ENCODE peak calls at places on chromosomes 13 and 19, in four cellular contexts. V is GM23338, H is lung, N is tibial nerve. A is an unnamed sample. For H3K4me1, the result is how much of the 10 kb centered on the place peaks cover.

GRCh38 chr13:29884671-29885424 is 34.4 kb upstream of the UBL3 start:
- DNase-seq in V (peak), H (no peak), N (no peak), A (no peak)

GRCh38 chr13:33707449-33707848 is 110.5 kb upstream of the RFC3 start:
- DNase-seq in H (no peak), V (no peak), N (no peak), A (no peak)

GRCh38 chr19:18520848-18521691 is 800 bp downstream of the ELL start:
- DNase-seq in V (peak), N (peak), H (peak), A (no peak)

GRCh38 chr13:25217023-25217909 is 45.2 kb upstream of the AMER2 start:
- DNase-seq in N (no peak), V (no peak), H (no peak), A (no peak)

GRCh38 chr19:6108721-6109633 is 1.3 kb downstream of the RFX2 start:
- DNase-seq in N (peak), H (peak), V (peak), A (peak)

GRCh38 chr13:111513766-111514611 is 193.5 kb downstream of the TEX29 start:
- DNase-seq in N (no peak), H (no peak), V (no peak), A (no peak)

GRCh38 chr19:46221981-46222610 is 7.4 kb upstream of the IGFL1 start:
- DNase-seq in N (no peak), V (peak), H (peak), A (no peak)

GRCh38 chr19:5960005-5961001 is 17.6 kb downstream of the RANBP3 start:
- DNase-seq in N (no peak), V (no peak), H (no peak), A (no peak)

GRCh38 chr13:27481766-27482165 is 31.4 kb upstream of the MTIF3 start:
- DNase-seq in H (peak), N (no peak), V (peak), A (no peak)

GRCh38 chr13:98802999-98803666 is 50.7 kb upstream of the SLC15A1 start:
- DNase-seq in N (no peak), V (no peak), H (peak), A (no peak)

GRCh38 chr13:25652764-25653163 is 281.0 kb downstream of the ATP8A2 start:
- DNase-seq in H (no peak), N (no peak), V (peak), A (no peak)

GRCh38 chr13:93727301-93728141 is 500.9 kb downstream of the GPC6 start:
- DNase-seq in H (no peak), N (no peak), V (no peak), A (no peak)

GRCh38 chr13:21232196-21232595 is 55.7 kb downstream of the MRPL57 start:
- DNase-seq in V (peak), N (peak), H (peak), A (no peak)

GRCh38 chr13:76790519-76791289 is 95.5 kb downstream of the KCTD12 start:
- DNase-seq in V (no peak), N (no peak), H (no peak), A (no peak)

GRCh38 chr13:79749556-79749955 is 268.6 kb downstream of the NDFIP2 start:
- DNase-seq in N (no peak), H (no peak), V (no peak), A (no peak)

GRCh38 chr13:37216340-37216739 is 110.9 kb upstream of the CSNK1A1L start:
- DNase-seq in H (no peak), V (no peak), N (no peak), A (no peak)

GRCh38 chr13:44692173-44692713 is 116.1 kb upstream of the TSC22D1 start:
- DNase-seq in N (no peak), H (no peak), V (peak), A (no peak)

GRCh38 chr13:71964491-71965108 is 97.6 kb upstream of the DACH1 start:
- DNase-seq in N (no peak), H (no peak), V (no peak), A (no peak)

GRCh38 chr19:54013866-54014265 is 22.4 kb downstream of the CACNG6 start:
- DNase-seq in N (no peak), V (no peak), H (no peak), A (no peak)

GRCh38 chr13:34294483-34295129 is 476.7 kb downstream of the RFC3 start:
- DNase-seq in N (no peak), H (no peak), V (no peak), A (no peak)

GRCh38 chr13:86601351-86601750 is 802.1 kb upstream of the SLITRK6 start:
- DNase-seq in N (no peak), H (no peak), V (no peak), A (no peak)

GRCh38 chr13:104408733-104409132 is 1342.5 kb upstream of the SLC10A2 start:
- DNase-seq in V (no peak), N (no peak), H (no peak), A (no peak)

GRCh38 chr19:54574051-54574450 is 461 bp downstream of the LILRA2 start:
- DNase-seq in V (no peak), H (peak), N (no peak), A (no peak)

GRCh38 chr13:30143671-30144400 is 163.5 kb downstream of the KATNAL1 start:
- DNase-seq in H (no peak), V (no peak), N (no peak), A (no peak)

GRCh38 chr13:28753208-28753892 is 34.6 kb upstream of the SLC46A3 start:
- DNase-seq in H (peak), V (peak), N (peak), A (no peak)

GRCh38 chr19:12801466-12802266 is at the start of the genes PRDX2 and THSD8:
- DNase-seq in N (peak), V (peak), H (peak), A (peak)

GRCh38 chr13:99087954-99088491 is 110.2 kb upstream of the DOCK9 start:
- DNase-seq in H (no peak), V (peak), N (peak), A (no peak)

GRCh38 chr13:97724450-97724849 is 229.0 kb upstream of the IPO5 start:
- DNase-seq in H (no peak), V (no peak), N (no peak), A (no peak)

GRCh38 chr19:46587861-46588260 is 13.3 kb upstream of the CALM3 start:
- DNase-seq in H (no peak), V (no peak), N (no peak), A (no peak)

GRCh38 chr19:2043269-2043641 is 7.8 kb downstream of the MKNK2 start:
- DNase-seq in N (no peak), V (no peak), H (no peak), A (no peak)
- H3K4me1 ChIP-seq in N (half or more), V (under half), H (under half), A (half or more)

DNA sequence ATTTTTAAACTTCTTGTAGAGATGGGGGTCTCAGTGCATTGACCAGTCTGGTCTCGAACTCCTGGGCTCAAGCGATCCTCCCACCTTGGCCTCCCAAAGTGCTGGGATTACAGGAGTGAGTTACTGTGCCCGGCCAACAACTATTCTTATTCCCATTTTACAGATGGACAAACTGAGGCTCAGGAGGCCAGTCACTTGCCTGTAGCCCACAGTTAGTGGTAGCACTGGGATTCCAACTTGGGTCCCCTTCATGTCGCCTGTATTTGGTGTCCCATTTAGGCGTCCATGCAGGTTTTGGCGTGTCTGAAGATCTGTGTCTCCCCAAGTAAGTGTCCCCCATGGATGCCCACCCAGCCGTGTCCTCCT is 791 bp upstream of the AXL start:
- DNase-seq in V (no peak), H (no peak), N (no peak), A (no peak)
- H3K4me3 ChIP-seq in V (peak), H (no peak), N (no peak), A (no peak)

GRCh38 chr19:50710612-50711011 is 9.0 kb downstream of the SHANK1 start:
- DNase-seq in H (no peak), N (no peak), V (no peak), A (no peak)
- H3K27ac ChIP-seq in H (no peak), N (no peak), V (no peak), A (no peak)

GRCh38 chr19:41870401-41870873 is 6.6 kb upstream of the CD79A start:
- DNase-seq in N (no peak), V (no peak), H (peak), A (no peak)

GRCh38 chr19:41868120-41868988 is 8.3 kb downstream of the RPS19 start:
- DNase-seq in H (peak), V (no peak), N (no peak), A (no peak)

GRCh38 chr19:41871573-41872383 is 5.3 kb upstream of the CD79A start:
- DNase-seq in N (no peak), V (peak), H (no peak), A (peak)

GRCh38 chr19:41868989-41869300 is 8.1 kb upstream of the CD79A start:
- DNase-seq in H (no peak), N (no peak), V (no peak), A (no peak)

DNA sequence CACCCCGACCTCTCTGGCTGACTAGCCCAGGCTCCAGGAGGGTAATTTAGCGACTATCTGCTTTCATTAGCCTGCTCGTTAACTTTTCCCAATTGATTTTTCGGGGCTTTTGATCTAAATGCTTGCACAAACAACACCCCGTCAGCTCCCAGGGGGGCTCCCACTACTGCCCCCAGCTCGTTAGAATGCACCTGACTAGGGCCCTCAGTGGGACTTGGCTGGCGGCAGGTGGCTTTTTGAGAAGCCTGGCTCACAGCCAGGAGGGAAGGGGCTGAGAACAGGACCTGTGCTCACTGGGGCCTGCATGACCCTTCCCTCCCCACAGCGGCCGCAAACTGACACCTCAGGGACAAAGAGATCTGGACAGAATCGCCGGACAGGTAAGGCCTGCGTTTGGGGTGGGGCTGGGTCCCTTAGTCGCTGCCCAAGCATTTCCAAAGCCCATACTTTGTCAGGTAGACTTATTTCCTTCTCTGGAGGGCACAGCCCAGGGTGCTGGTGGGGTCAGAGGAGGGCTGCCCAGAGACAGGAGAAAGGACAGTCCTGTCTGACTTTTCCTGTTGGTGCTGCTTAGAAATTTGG is 7.6 kb upstream of the CD79A start:
- DNase-seq in H (no peak), N (no peak), V (no peak), A (no peak)
- H3K4me1 ChIP-seq in H (under half), N (under half), V (under half), A (half or more)

DNA sequence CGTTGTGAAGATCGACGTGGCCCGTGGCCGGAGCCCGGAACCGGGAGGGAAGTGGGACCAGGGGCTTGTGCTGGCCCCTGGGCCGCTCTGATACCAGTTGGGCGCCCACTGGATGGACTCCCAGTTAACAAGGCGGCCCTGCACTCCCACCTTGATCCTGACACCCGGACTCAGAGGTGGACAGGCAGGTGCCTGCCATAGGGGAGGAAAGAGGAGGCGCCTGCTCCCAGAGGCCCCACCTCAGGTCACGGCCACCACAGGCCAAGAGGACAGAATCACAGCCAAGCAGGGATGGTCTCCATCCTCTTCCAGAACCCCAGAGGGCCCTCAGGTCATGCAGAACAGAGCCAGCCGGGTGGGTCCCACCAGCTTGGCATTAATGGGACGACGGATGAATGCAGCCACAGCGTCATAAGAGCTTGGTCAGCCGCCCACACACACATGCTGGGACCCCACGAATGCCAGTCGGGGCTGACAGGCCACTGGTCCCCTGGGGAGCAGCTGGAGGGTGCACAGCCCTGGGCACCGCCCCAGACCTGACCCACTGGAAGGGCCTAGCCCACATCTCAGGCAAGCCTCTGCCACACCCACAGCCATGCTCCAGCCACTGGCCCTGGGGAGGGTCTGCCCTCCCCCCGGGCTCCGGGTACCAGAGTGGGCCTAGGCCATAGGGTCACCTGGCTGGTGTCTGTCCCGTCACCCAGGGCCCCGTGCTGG is 9.6 kb upstream of the KLF16 start:
- DNase-seq in N (no peak), H (no peak), V (no peak), A (no peak)
- H3K4me3 ChIP-seq in N (no peak), H (peak), V (no peak), A (no peak)

DNA sequence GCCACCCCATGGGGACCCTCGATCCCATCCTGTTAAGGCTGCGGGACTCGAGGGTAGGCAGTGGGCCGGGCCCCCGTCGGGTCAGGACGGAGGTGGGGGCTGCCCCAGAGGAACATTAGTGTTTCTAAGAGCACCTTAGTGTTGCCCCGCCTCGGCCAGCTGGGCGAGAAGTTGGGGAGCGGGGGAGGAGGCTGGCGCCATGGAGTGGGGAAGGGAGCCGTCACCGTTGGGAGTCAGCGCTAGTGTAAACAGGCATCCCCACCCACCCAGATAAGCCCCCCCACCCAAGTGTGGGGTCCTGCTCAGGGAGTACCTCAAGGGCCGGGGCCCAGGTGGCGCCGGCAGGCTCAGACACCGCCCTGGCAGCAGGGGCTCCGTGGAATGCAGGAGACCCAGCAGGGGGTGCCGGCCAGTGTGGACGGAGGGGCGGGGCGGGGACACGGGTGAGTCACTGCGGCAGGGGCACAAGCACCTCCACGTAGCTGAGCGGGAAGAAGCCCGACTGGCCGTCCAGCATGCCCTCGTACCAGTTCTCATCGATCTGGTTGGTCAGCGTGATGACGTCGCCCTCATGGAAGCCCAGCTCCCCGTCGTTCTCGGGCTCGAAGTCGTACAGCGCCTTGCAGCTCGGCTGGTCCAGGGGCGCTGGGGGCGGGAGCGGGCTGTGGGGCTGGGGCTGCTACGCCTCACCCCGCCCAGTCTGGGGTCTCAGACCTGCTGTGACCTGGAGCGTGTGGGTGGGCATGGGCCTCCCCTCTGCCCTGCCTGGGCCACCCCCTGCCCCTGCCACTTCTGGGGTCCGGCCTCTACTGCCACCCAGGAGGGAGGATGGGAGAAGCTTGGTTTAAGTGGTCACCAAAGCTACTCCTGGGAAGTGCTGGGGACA is 18.0 kb downstream of the MPND start:
- DNase-seq in V (peak), N (no peak), H (no peak), A (no peak)
- H3K27ac ChIP-seq in V (peak), N (no peak), H (no peak), A (no peak)

DNA sequence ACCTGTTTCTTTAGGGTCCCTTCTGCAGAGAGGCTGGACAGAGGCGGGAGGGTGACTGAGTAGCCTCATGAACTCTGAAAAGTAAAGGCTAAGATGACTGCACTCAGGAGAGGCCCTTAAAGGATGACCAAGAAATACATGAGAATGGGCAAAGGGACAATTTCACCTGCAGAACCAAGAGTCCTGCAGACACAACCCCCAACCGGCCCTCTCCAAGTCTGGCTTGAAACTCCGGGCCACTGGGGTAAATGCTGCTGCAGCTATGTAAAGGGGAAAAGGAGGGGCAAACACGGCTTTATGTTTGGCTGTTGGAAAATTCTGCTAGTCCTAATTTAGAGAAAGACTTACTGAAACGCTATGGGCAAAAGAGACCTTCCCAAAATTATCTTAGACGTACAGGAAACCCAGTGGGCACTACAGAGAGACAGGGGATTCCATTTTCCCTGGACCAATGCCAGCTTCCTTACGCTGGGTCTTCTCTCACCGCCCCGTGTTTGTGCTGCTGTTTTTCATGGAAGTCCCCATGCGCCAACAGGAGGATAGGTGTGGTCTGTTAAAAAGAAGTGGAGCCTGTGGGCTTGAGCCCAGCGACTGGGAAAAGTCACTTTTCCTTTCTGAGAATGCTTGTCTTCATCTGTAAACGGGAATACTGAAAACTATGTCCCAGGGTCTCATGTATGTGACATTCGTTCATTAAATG is 10.6 kb downstream of the COL4A2 start:
- DNase-seq in V (no peak), H (no peak), N (no peak), A (no peak)
- H3K4me1 ChIP-seq in V (under half), H (under half), N (under half), A (under half)

A was measured in effector memory CD4-positive, alpha-beta T cell.